ENCODE peak calls at places on chromosomes 7 and 10, in four cellular contexts. I is activated T-helper 1 cell treated with Interleukin-2 at 50 U/mL for 16 hours; M is activated CD4-positive, alpha-beta T cell treated with anti-CD3 and anti-CD28 coated beads, Interleukin-2, amount 50 U/mL, for 1 hour; O is GDM1. J is an unnamed sample.

GRCh38 chr7:121301441-121302213 is 27.2 kb upstream of the WNT16 start:
- DNase-seq in M (no peak), O (no peak), I (no peak), J (no peak)

GRCh38 chr7:117041822-117042221 is 88.5 kb downstream of the ST7 start:
- DNase-seq in I (no peak), O (no peak), M (no peak), J (no peak)

GRCh38 chr7:108294595-108294994 is 161.6 kb downstream of the NRCAM start:
- DNase-seq in I (no peak), M (no peak), O (peak), J (no peak)

GRCh38 chr10:4931587-4931986 is 31.6 kb upstream of the AKR1C1 start:
- DNase-seq in M (no peak), I (no peak), O (no peak), J (no peak)

GRCh38 chr10:132329565-132330485 is 2.2 kb upstream of the LRRC27 start:
- DNase-seq in O (no peak), I (no peak), M (no peak), J (no peak)

GRCh38 chr10:128545216-128545615 is 419.0 kb upstream of the MKI67 start:
- DNase-seq in O (no peak), I (no peak), M (no peak), J (no peak)

GRCh38 chr10:95346715-95347401 is 56.1 kb upstream of the PDLIM1 start:
- DNase-seq in M (no peak), O (no peak), I (no peak), J (no peak)

GRCh38 chr10:43220971-43221418 is 45.9 kb downstream of the RASGEF1A start:
- DNase-seq in I (no peak), O (no peak), M (no peak), J (no peak)

GRCh38 chr10:22429146-22429545 is 83.8 kb downstream of the SPAG6 start:
- DNase-seq in M (no peak), I (no peak), O (no peak), J (no peak)

GRCh38 chr10:29204119-29204518 is 84.8 kb upstream of the LYZL1 start:
- DNase-seq in O (no peak), M (no peak), I (no peak), J (no peak)

GRCh38 chr10:72740526-72740925 is 48.6 kb downstream of the MCU start:
- DNase-seq in I (no peak), O (no peak), M (no peak), J (no peak)

GRCh38 chr10:131271195-131271880 is 40.2 kb downstream of the TCERG1L start:
- DNase-seq in I (no peak), O (no peak), M (no peak), J (no peak)

GRCh38 chr10:129481641-129482040 is 14.6 kb downstream of the MGMT start:
- DNase-seq in M (no peak), I (no peak), O (no peak), J (no peak)

GRCh38 chr7:95737828-95738505 is 34.4 kb upstream of the DYNC1I1 start:
- DNase-seq in O (no peak), I (no peak), M (no peak), J (no peak)

GRCh38 chr10:116053910-116054309 is 219.1 kb downstream of the GFRA1 start:
- DNase-seq in M (no peak), I (no peak), O (no peak), J (no peak)

GRCh38 chr10:6920072-6921019 is 340.3 kb upstream of the PRKCQ start:
- DNase-seq in I (peak), O (peak), M (peak), J (peak)

GRCh38 chr10:77156406-77156879 is 481.2 kb downstream of the KCNMA1 start:
- DNase-seq in M (no peak), O (no peak), I (no peak), J (no peak)

GRCh38 chr7:91287685-91288084 is 23.5 kb downstream of the FZD1 start:
- DNase-seq in M (no peak), I (no peak), O (no peak), J (no peak)

GRCh38 chr10:114043532-114044250 is at the start of gene ADRB1:
- DNase-seq in M (peak), I (no peak), O (no peak), J (no peak)

GRCh38 chr7:121519548-121520521 is 123.7 kb upstream of the FAM3C start:
- DNase-seq in O (no peak), I (no peak), M (no peak), J (no peak)

GRCh38 chr10:70441161-70441876 is at the start of gene NODAL:
- DNase-seq in M (peak), O (no peak), I (no peak), J (no peak)

GRCh38 chr7:15751191-15751701 is 64.8 kb upstream of the MEOX2 start:
- DNase-seq in O (no peak), M (no peak), I (no peak), J (no peak)

GRCh38 chr7:23628370-23628769 is 31.2 kb downstream of the CCDC126 start:
- DNase-seq in I (no peak), M (no peak), O (no peak), J (no peak)